ENCODE peak calls at places on chromosomes 16 and 17, in nine cellular contexts. Q is CD8-positive, alpha-beta memory T cell; Z is T-cell; N is HAP-1; U is stimulated activated naive B cell treated with anti-CD40 and anti-IgM and Interleukin-4, amounts not matched to agents 10 μg/mL and 1 μg/mL and 100 μg/mL, for 72 hours; R is NCI-H1105; S is nucleus accumbens; V is fibroblast of the conjunctiva; H is fibroblast of pulmonary artery. Y is an unnamed sample.

GRCh38 chr17:40938981-40939380 is 1.5 kb upstream of the KRT23 start:
- DNase-seq in H (no peak), Z (no peak), Q (no peak), V (no peak), N (no peak), U (no peak), S (no peak), R (no peak), Y (no peak)

GRCh38 chr17:78375401-78376079 is 2.9 kb upstream of the PGS1 start:
- DNase-seq in H (peak), N (no peak), S (no peak), Z (no peak), V (peak), U (no peak), Q (no peak), R (no peak), Y (peak)

GRCh38 chr16:31409433-31409832 is 16.3 kb downstream of the ITGAD start:
- DNase-seq in N (no peak), U (no peak), Q (no peak), R (no peak), Z (no peak), S (no peak), V (no peak), H (peak), Y (peak)

GRCh38 chr17:80822021-80822699 is 169.5 kb upstream of the CHMP6 start:
- DNase-seq in Q (no peak), S (no peak), V (no peak), R (no peak), N (no peak), U (no peak), H (no peak), Z (no peak), Y (no peak)

GRCh38 chr17:17836818-17837379 is at the start of gene SREBF1:
- DNase-seq in N (peak), U (peak), H (peak), R (peak), S (peak), Z (no peak), Q (peak), V (no peak), Y (peak)

GRCh38 chr17:67438669-67439068 is 61.6 kb downstream of the PITPNC1 start:
- DNase-seq in H (no peak), S (no peak), Z (no peak), U (no peak), N (no peak), Q (no peak), V (no peak), R (no peak), Y (no peak)

GRCh38 chr17:1169913-1170312 is 9.9 kb downstream of the ABR start:
- DNase-seq in S (peak), V (no peak), Q (no peak), N (no peak), H (no peak), R (no peak), Z (no peak), U (no peak), Y (no peak)

GRCh38 chr16:5333991-5334390 is 236.4 kb upstream of the EEF2KMT start:
- DNase-seq in R (no peak), V (no peak), U (no peak), Z (no peak), S (no peak), N (no peak), Q (no peak), H (no peak), Y (no peak)

GRCh38 chr17:76370261-76370993 is 14.0 kb upstream of the SPHK1 start:
- DNase-seq in Z (no peak), R (no peak), U (no peak), Q (no peak), N (no peak), V (peak), H (peak), S (peak), Y (peak)

GRCh38 chr17:76354317-76354729 is 607 bp upstream of the PRPSAP1 start:
- DNase-seq in S (no peak), Z (no peak), Q (no peak), H (no peak), R (no peak), V (no peak), U (no peak), N (no peak), Y (no peak)

GRCh38 chr16:56793504-56793903 is 63.6 kb downstream of the NUP93 start:
- DNase-seq in R (no peak), S (no peak), N (peak), H (peak), Z (no peak), V (peak), U (no peak), Q (no peak), Y (peak)

GRCh38 chr17:82873521-82873920 is 33.7 kb upstream of the ZNF750 start:
- DNase-seq in Z (no peak), S (no peak), R (no peak), U (no peak), H (no peak), Q (no peak), N (no peak), V (no peak), Y (no peak)

GRCh38 chr16:58938856-58939255 is 204.7 kb upstream of the GOT2 start:
- DNase-seq in S (no peak), N (no peak), V (no peak), H (no peak), Q (no peak), U (no peak), R (no peak), Z (no peak), Y (no peak)

GRCh38 chr17:70929226-70929625 is 759.9 kb downstream of the KCNJ2 start:
- DNase-seq in V (no peak), S (no peak), H (peak), Q (no peak), Z (no peak), U (no peak), R (no peak), N (no peak), Y (no peak)

GRCh38 chr17:75941442-75941819 is 589 bp upstream of the FBF1 start:
- DNase-seq in H (no peak), N (no peak), U (no peak), Q (no peak), R (no peak), Z (no peak), V (no peak), S (no peak), Y (no peak)